ENCODE peak calls at places on chromosomes 7 and 10, in nine cellular contexts. One of them, this sample, is unnamed.

GRCh38 chr7:80087051-80087767 is 47.4 kb upstream of the GNAI1 start:
- DNase-seq in astrocyte of the spinal cord: peak; percentile 82
- DNase-seq in ELR: peak; percentile 36
- DNase-seq in CD8-positive, alpha-beta memory T cell: no peak
- DNase-seq in EH: peak; percentile 91
- DNase-seq in RPMI7951: peak; percentile 10
- DNase-seq in ELF-1: no peak
- DNase-seq in fibroblast of the aortic adventitia: peak; percentile 70
- DNase-seq in activated CD8-positive, alpha-beta memory T cell treated with anti-CD3 and anti-CD28 coated beads, Interleukin-2, amount 50 U/mL, for 4 hours: no peak
- DNase-seq in this sample: no peak

GRCh38 chr10:98878418-98878817 is 357.2 kb downstream of the HPSE2 start:
- DNase-seq in astrocyte of the spinal cord: no peak
- DNase-seq in ELR: peak; percentile 8
- DNase-seq in CD8-positive, alpha-beta memory T cell: no peak
- DNase-seq in EH: peak; percentile 27
- DNase-seq in RPMI7951: no peak
- DNase-seq in ELF-1: no peak
- DNase-seq in fibroblast of the aortic adventitia: no peak
- DNase-seq in activated CD8-positive, alpha-beta memory T cell treated with anti-CD3 and anti-CD28 coated beads, Interleukin-2, amount 50 U/mL, for 4 hours: no peak
- DNase-seq in this sample: no peak

GRCh38 chr10:70843776-70844489 is 28.2 kb downstream of the SGPL1 start:
- DNase-seq in astrocyte of the spinal cord: no peak
- DNase-seq in ELR: no peak
- DNase-seq in CD8-positive, alpha-beta memory T cell: no peak
- DNase-seq in EH: no peak
- DNase-seq in RPMI7951: no peak
- DNase-seq in ELF-1: no peak
- DNase-seq in fibroblast of the aortic adventitia: no peak
- DNase-seq in activated CD8-positive, alpha-beta memory T cell treated with anti-CD3 and anti-CD28 coated beads, Interleukin-2, amount 50 U/mL, for 4 hours: no peak
- DNase-seq in this sample: no peak

GRCh38 chr7:157769016-157769869 is 432.4 kb downstream of the DNAJB6 start:
- DNase-seq in astrocyte of the spinal cord: no peak
- DNase-seq in ELR: no peak
- DNase-seq in CD8-positive, alpha-beta memory T cell: no peak
- DNase-seq in EH: no peak
- DNase-seq in RPMI7951: no peak
- DNase-seq in ELF-1: no peak
- DNase-seq in fibroblast of the aortic adventitia: no peak
- DNase-seq in activated CD8-positive, alpha-beta memory T cell treated with anti-CD3 and anti-CD28 coated beads, Interleukin-2, amount 50 U/mL, for 4 hours: no peak
- DNase-seq in this sample: no peak

GRCh38 chr7:81482600-81483186 is 287.2 kb downstream of the HGF start:
- DNase-seq in astrocyte of the spinal cord: peak; percentile 50
- DNase-seq in ELR: peak; percentile 45
- DNase-seq in CD8-positive, alpha-beta memory T cell: no peak
- DNase-seq in EH: peak; percentile 49
- DNase-seq in RPMI7951: peak; percentile 34
- DNase-seq in ELF-1: no peak
- DNase-seq in fibroblast of the aortic adventitia: peak; percentile 74
- DNase-seq in activated CD8-positive, alpha-beta memory T cell treated with anti-CD3 and anti-CD28 coated beads, Interleukin-2, amount 50 U/mL, for 4 hours: no peak
- DNase-seq in this sample: no peak

GRCh38 chr10:29746080-29746797 is 111.5 kb upstream of the SVIL start:
- DNase-seq in astrocyte of the spinal cord: peak; percentile 67
- DNase-seq in ELR: peak; percentile 46
- DNase-seq in CD8-positive, alpha-beta memory T cell: no peak
- DNase-seq in EH: peak; percentile 65
- DNase-seq in RPMI7951: peak; percentile 36
- DNase-seq in ELF-1: no peak
- DNase-seq in fibroblast of the aortic adventitia: peak; percentile 75
- DNase-seq in activated CD8-positive, alpha-beta memory T cell treated with anti-CD3 and anti-CD28 coated beads, Interleukin-2, amount 50 U/mL, for 4 hours: no peak
- DNase-seq in this sample: no peak

GRCh38 chr10:43128331-43128730 is 9.9 kb upstream of the CSGALNACT2 start:
- DNase-seq in astrocyte of the spinal cord: no peak
- DNase-seq in ELR: no peak
- DNase-seq in CD8-positive, alpha-beta memory T cell: no peak
- DNase-seq in EH: no peak
- DNase-seq in RPMI7951: peak; percentile 12
- DNase-seq in ELF-1: no peak
- DNase-seq in fibroblast of the aortic adventitia: no peak
- DNase-seq in activated CD8-positive, alpha-beta memory T cell treated with anti-CD3 and anti-CD28 coated beads, Interleukin-2, amount 50 U/mL, for 4 hours: no peak
- DNase-seq in this sample: no peak

GRCh38 chr10:5609952-5610616 is 56.3 kb downstream of the ASB13 start:
- DNase-seq in astrocyte of the spinal cord: no peak
- DNase-seq in ELR: no peak
- DNase-seq in CD8-positive, alpha-beta memory T cell: no peak
- DNase-seq in EH: no peak
- DNase-seq in RPMI7951: no peak
- DNase-seq in ELF-1: no peak
- DNase-seq in fibroblast of the aortic adventitia: peak; percentile 28
- DNase-seq in activated CD8-positive, alpha-beta memory T cell treated with anti-CD3 and anti-CD28 coated beads, Interleukin-2, amount 50 U/mL, for 4 hours: no peak
- DNase-seq in this sample: no peak

GRCh38 chr10:31602541-31603244 is 283.7 kb downstream of the ZEB1 start:
- DNase-seq in astrocyte of the spinal cord: peak; percentile 74
- DNase-seq in ELR: peak; percentile 84
- DNase-seq in CD8-positive, alpha-beta memory T cell: no peak
- DNase-seq in EH: peak; percentile 79
- DNase-seq in RPMI7951: peak; percentile 94
- DNase-seq in ELF-1: peak; percentile 45
- DNase-seq in fibroblast of the aortic adventitia: peak; percentile 87
- DNase-seq in activated CD8-positive, alpha-beta memory T cell treated with anti-CD3 and anti-CD28 coated beads, Interleukin-2, amount 50 U/mL, for 4 hours: no peak
- DNase-seq in this sample: no peak

This sample was measured in naive thymus-derived CD8-positive, alpha-beta T cell.